ENCODE peak calls at places on chromosome 4, in five cellular contexts. O is heart left ventricle, Y is HCT116, G is HS-5, C is A549. I is an unnamed sample.

GRCh38 chr4:149344436-149344835 is 471.2 kb downstream of the IQCM start:
- DNase-seq in O (no peak), Y (no peak), G (peak; percentile 54), C (no peak), I (no peak)

GRCh38 chr4:31417051-31417450 is 696.9 kb downstream of the PCDH7 start:
- DNase-seq in O (no peak), Y (no peak), G (no peak), C (no peak), I (no peak)

GRCh38 chr4:150244600-150244999 is 166.4 kb downstream of the DCLK2 start:
- DNase-seq in O (no peak), Y (no peak), G (no peak), C (peak; percentile 27), I (no peak)

GRCh38 chr4:140726776-140727500 is 29.2 kb downstream of the TBC1D9 start:
- DNase-seq in O (no peak), Y (no peak), G (no peak), C (peak; percentile 47), I (no peak)

GRCh38 chr4:74549936-74550335 is 105.0 kb downstream of the AREG start:
- DNase-seq in O (no peak), Y (no peak), G (no peak), C (no peak), I (no peak)

GRCh38 chr4:76546282-76547166 is 111.5 kb downstream of the SHROOM3 start:
- DNase-seq in O (no peak), Y (no peak), G (peak; percentile 68), C (no peak), I (no peak)

GRCh38 chr4:177484613-177485021 is 42.4 kb upstream of the AGA start:
- DNase-seq in O (no peak), Y (peak; percentile 23), G (peak; percentile 78), C (peak; percentile 20), I (no peak)

GRCh38 chr4:109184421-109184956 is 118.0 kb downstream of the COL25A1 start:
- DNase-seq in O (peak; percentile 25), Y (no peak), G (peak; percentile 16), C (no peak), I (no peak)

GRCh38 chr4:185202984-185203379 is 818 bp downstream of the CFAP97 start:
- DNase-seq in O (no peak), Y (no peak), G (no peak), C (no peak), I (peak; percentile 24)

GRCh38 chr4:57071340-57071739 is 38.8 kb downstream of the IGFBP7 start:
- DNase-seq in O (no peak), Y (no peak), G (no peak), C (no peak), I (no peak)

GRCh38 chr4:40579983-40580382 is 49.7 kb downstream of the RBM47 start:
- DNase-seq in O (no peak), Y (no peak), G (peak; percentile 74), C (peak; percentile 52), I (no peak)

GRCh38 chr4:20474119-20474518 is 222.4 kb downstream of the SLIT2 start:
- DNase-seq in O (no peak), Y (no peak), G (no peak), C (no peak), I (no peak)

GRCh38 chr4:147596377-147596776 is 20.8 kb upstream of the TMEM184C start:
- DNase-seq in O (no peak), Y (peak; percentile 7), G (no peak), C (no peak), I (no peak)

GRCh38 chr4:1232661-1233621 is 16.0 kb downstream of the CTBP1 start:
- DNase-seq in O (peak; percentile 64), Y (no peak), G (no peak), C (no peak), I (no peak)

GRCh38 chr4:77959566-77960338 is 97.1 kb downstream of the MRPL1 start:
- DNase-seq in O (no peak), Y (peak; percentile 51), G (no peak), C (peak; percentile 65), I (no peak)

GRCh38 chr4:46793036-46793435 is 116.0 kb downstream of the COX7B2 start:
- DNase-seq in O (no peak), Y (no peak), G (no peak), C (no peak), I (no peak)

GRCh38 chr4:163367651-163368050 is 24.0 kb downstream of the NPY5R start:
- DNase-seq in O (no peak), Y (no peak), G (no peak), C (no peak), I (no peak)

GRCh38 chr4:61200195-61200990 is at the start of gene ADGRL3:
- DNase-seq in O (peak; percentile 46), Y (no peak), G (no peak), C (no peak), I (no peak)

GRCh38 chr4:55554453-55555030 is 7.8 kb upstream of the CLOCK start:
- DNase-seq in O (no peak), Y (peak; percentile 36), G (no peak), C (peak; percentile 37), I (no peak)

GRCh38 chr4:174181827-174182226 is 101.6 kb downstream of the FBXO8 start:
- DNase-seq in O (no peak), Y (no peak), G (no peak), C (no peak), I (no peak)

GRCh38 chr4:38499101-38499500 is 164.9 kb upstream of the KLF3 start:
- DNase-seq in O (no peak), Y (no peak), G (no peak), C (no peak), I (no peak)

GRCh38 chr4:11700751-11701226 is 272.1 kb upstream of the HS3ST1 start:
- DNase-seq in O (no peak), Y (peak; percentile 48), G (no peak), C (no peak), I (no peak)